ENCODE peak calls at places on chromosomes 4 and X, in nine cellular contexts. C is psoas muscle, D is GM03348, X is A172, W is T follicular helper cell, S is SK-N-SH, F is WTC11, Z is NCI-H446 treated with DMSO at 0.1 percent for 48 hours, U is GM13977. Y is an unnamed sample.

GRCh38 chr4:53055274-53055673 is 193.2 kb downstream of the RASL11B start:
- DNase-seq in S (peak; percentile 14), Z (no peak), F (no peak), D (peak; percentile 42), X (peak; percentile 60), C (no peak), W (no peak), U (no peak), Y (peak; percentile 3)

GRCh38 chr4:124105212-124105611 is 607.3 kb downstream of the ANKRD50 start:
- DNase-seq in F (no peak), U (no peak), Z (no peak), D (peak; percentile 6), C (no peak), W (no peak), X (peak; percentile 46), S (no peak), Y (no peak)

GRCh38 chrX:42577936-42578335 is 200.0 kb downstream of the PPP1R2C start:
- DNase-seq in Z (no peak), F (no peak), X (no peak), D (no peak), W (no peak), S (no peak), C (no peak), U (no peak), Y (no peak)

GRCh38 chr4:53507671-53508286 is 83.5 kb downstream of the LNX1 start:
- DNase-seq in X (peak; percentile 78), Z (no peak), D (no peak), W (no peak), F (no peak), S (no peak), U (no peak), C (peak; percentile 88), Y (no peak)

GRCh38 chr4:2788101-2788500 is 4.8 kb upstream of the SH3BP2 start:
- DNase-seq in W (no peak), C (no peak), F (no peak), Z (no peak), U (no peak), D (no peak), S (no peak), X (no peak), Y (no peak)

GRCh38 chr4:5203309-5203708 is 152.0 kb downstream of the STK32B start:
- DNase-seq in X (no peak), U (no peak), F (no peak), S (no peak), Z (no peak), C (no peak), D (peak; percentile 40), W (no peak), Y (no peak)

GRCh38 chr4:121189811-121190210 is 25.7 kb upstream of the TNIP3 start:
- DNase-seq in F (no peak), X (no peak), U (no peak), D (no peak), S (no peak), C (no peak), Z (no peak), W (peak; percentile 22), Y (no peak)

GRCh38 chr4:25031077-25031606 is 396 bp upstream of the LGI2 start:
- DNase-seq in F (peak; percentile 36), W (no peak), D (peak; percentile 46), X (no peak), U (peak; percentile 38), C (no peak), S (peak; percentile 56), Z (no peak), Y (no peak)

GRCh38 chrX:121823406-121823805 is 776.0 kb downstream of the GLUD2 start:
- DNase-seq in W (no peak), Z (no peak), F (no peak), D (no peak), S (no peak), C (no peak), X (no peak), U (no peak), Y (no peak)

GRCh38 chr4:122930877-122931276 is 8.5 kb upstream of the NUDT6 start:
- DNase-seq in D (peak; percentile 47), F (no peak), W (no peak), X (peak; percentile 14), C (no peak), U (no peak), Z (no peak), S (no peak), Y (peak; percentile 4)